ENCODE peak calls at places on chromosomes 13 and 19, in eight cellular contexts. Y, J, U, O, B, D, V and E are unnamed samples.

GRCh38 chr13:44692173-44692713 is 116.1 kb upstream of the TSC22D1 start:
- DNase-seq in U (peak), J (no peak), V (no peak), B (no peak), D (no peak), O (no peak), Y (peak), E (no peak)

GRCh38 chr19:38021356-38021755 is 114.3 kb downstream of the SIPA1L3 start:
- DNase-seq in B (no peak), U (no peak), D (no peak), V (no peak), Y (no peak), J (no peak), O (no peak), E (no peak)

GRCh38 chr19:44051654-44052402 is at the start of gene ZNF223:
- DNase-seq in J (peak), U (peak), B (peak), D (peak), V (peak), O (peak), Y (peak), E (peak)

GRCh38 chr19:6718741-6719539 is 1.5 kb downstream of the C3 start:
- DNase-seq in U (peak), J (no peak), V (no peak), Y (peak), O (peak), B (peak), D (no peak), E (peak)

GRCh38 chr19:5339470-5339949 is 1.1 kb downstream of the PTPRS start:
- DNase-seq in O (no peak), J (no peak), V (no peak), Y (no peak), D (no peak), B (no peak), U (no peak), E (peak)

GRCh38 chr19:47608908-47609879 is at the start of gene BICRA:
- DNase-seq in U (peak), O (peak), Y (peak), J (peak), D (peak), B (peak), V (peak), E (peak)

GRCh38 chr13:23608704-23609413 is 38.6 kb downstream of the TNFRSF19 start:
- DNase-seq in O (no peak), V (no peak), B (no peak), J (no peak), U (peak), D (peak), Y (no peak), E (peak)

GRCh38 chr13:25963681-25964080 is 88.1 kb downstream of the SHISA2 start:
- DNase-seq in O (no peak), Y (peak), J (no peak), D (no peak), V (no peak), B (no peak), U (peak), E (no peak)

GRCh38 chr19:1520203-1520780 is 3.6 kb upstream of the PLK5 start:
- DNase-seq in J (no peak), V (no peak), O (no peak), B (no peak), D (no peak), U (no peak), Y (no peak), E (no peak)

GRCh38 chr13:29753593-29754485 is 96.6 kb downstream of the UBL3 start:
- DNase-seq in V (no peak), D (no peak), O (no peak), J (no peak), Y (no peak), U (no peak), B (no peak), E (no peak)

GRCh38 chr19:5943623-5944022 is 29.6 kb downstream of the CAPS start:
- DNase-seq in U (peak), V (no peak), Y (no peak), O (no peak), J (no peak), D (no peak), B (no peak), E (no peak)

GRCh38 chr19:34254552-34255432 is at the start of gene GARRE1:
- DNase-seq in B (peak), V (peak), U (no peak), Y (no peak), O (peak), D (no peak), J (peak), E (no peak)

GRCh38 chr19:42294471-42295137 is 7.3 kb upstream of the PRR19 start:
- DNase-seq in B (no peak), J (no peak), D (no peak), Y (no peak), O (no peak), V (no peak), U (no peak), E (peak)

GRCh38 chr13:20553309-20553708 is 13.6 kb upstream of the IFT88 start:
- DNase-seq in U (peak), O (no peak), D (no peak), B (no peak), J (no peak), Y (no peak), V (no peak), E (no peak)

GRCh38 chr13:87676254-87677042 is 5.3 kb downstream of the SLITRK5 start:
- DNase-seq in Y (no peak), J (no peak), U (no peak), B (no peak), O (no peak), V (no peak), D (no peak), E (peak)

GRCh38 chr13:90201198-90201597 is 1146.3 kb upstream of the MIR17HG start:
- DNase-seq in O (no peak), B (no peak), V (no peak), J (no peak), U (peak), D (no peak), Y (no peak), E (no peak)